ENCODE peak calls at places on chromosomes 13 and 19, in four cellular contexts. Q is T1000, X is NCI-H1436, V is HuH-7.5. Y is an unnamed sample.

GRCh38 chr19:55443045-55443823 is at the start of gene SHISA7:
- DNase-seq in X (no peak), V (no peak), Q (no peak), Y (no peak)

GRCh38 chr13:113305208-113305607 is 8.2 kb downstream of the LAMP1 start:
- DNase-seq in X (no peak), Q (no peak), V (no peak), Y (no peak)

GRCh38 chr19:709196-709964 is 645 bp downstream of the PALM start:
- DNase-seq in X (no peak), Q (no peak), V (no peak), Y (no peak)

GRCh38 chr13:83883061-83883523 is 818 bp upstream of the SLITRK1 start:
- DNase-seq in Q (no peak), V (no peak), X (no peak), Y (no peak)

GRCh38 chr19:391726-392374 is 17.1 kb downstream of the C2CD4C start:
- DNase-seq in X (no peak), V (no peak), Q (no peak), Y (no peak)

GRCh38 chr13:76829572-76830327 is 56.5 kb downstream of the KCTD12 start:
- DNase-seq in X (no peak), Q (no peak), V (no peak), Y (no peak)

GRCh38 chr19:3360494-3361383 is 5.6 kb upstream of the NFIC start:
- DNase-seq in Q (no peak), V (peak), X (no peak), Y (no peak)

GRCh38 chr13:24617394-24618218 is 62.6 kb upstream of the ATP12A start:
- DNase-seq in V (no peak), Q (no peak), X (no peak), Y (no peak)

GRCh38 chr13:60662595-60662994 is 265.6 kb downstream of the TDRD3 start:
- DNase-seq in Q (no peak), V (no peak), X (no peak), Y (no peak)

GRCh38 chr13:35855531-35856019 is 275.6 kb downstream of the DCLK1 start:
- DNase-seq in V (no peak), X (peak), Q (no peak), Y (peak)

GRCh38 chr13:53694814-53695533 is 666.4 kb downstream of the OLFM4 start:
- DNase-seq in X (no peak), Q (no peak), V (no peak), Y (no peak)

GRCh38 chr19:1566392-1567115 is 1.6 kb downstream of the MEX3D start:
- DNase-seq in V (peak), X (peak), Q (peak), Y (peak)

GRCh38 chr13:106373304-106373988 is 162.0 kb downstream of the EFNB2 start:
- DNase-seq in V (no peak), X (peak), Q (no peak), Y (no peak)

Y was measured in H54.